ENCODE peak calls at places on chromosomes 13 and 19, in four cellular contexts. One of them, this sample, is unnamed.

GRCh38 chr13:28532226-28533048 is 37.5 kb upstream of the FLT1 start:
- DNase-seq in T-helper 1 cell: no peak
- DNase-seq in H9: peak
- DNase-seq in T-helper 2 cell: no peak
- DNase-seq in this sample: no peak

GRCh38 chr13:28441533-28441928 is 53.4 kb downstream of the FLT1 start:
- DNase-seq in T-helper 1 cell: no peak
- DNase-seq in H9: no peak
- DNase-seq in T-helper 2 cell: no peak
- DNase-seq in this sample: no peak

GRCh38 chr19:40798223-40798996 is 581 bp upstream of the EGLN2 start:
- DNase-seq in T-helper 1 cell: peak
- DNase-seq in H9: peak
- DNase-seq in T-helper 2 cell: peak
- DNase-seq in this sample: peak

GRCh38 chr13:97018029-97018819 is 23.9 kb upstream of the OXGR1 start:
- DNase-seq in H9: peak
- DNase-seq in T-helper 1 cell: peak
- DNase-seq in T-helper 2 cell: no peak
- DNase-seq in this sample: no peak

GRCh38 chr13:114142137-114142550 is 9.7 kb upstream of the RASA3 start:
- DNase-seq in H9: peak
- DNase-seq in T-helper 1 cell: no peak
- DNase-seq in T-helper 2 cell: no peak
- DNase-seq in this sample: no peak

GRCh38 chr19:46979103-46979769 is 40.4 kb upstream of the NPAS1 start:
- DNase-seq in H9: no peak
- DNase-seq in T-helper 1 cell: no peak
- DNase-seq in T-helper 2 cell: no peak
- DNase-seq in this sample: no peak

GRCh38 chr13:53775807-53776206 is 747.2 kb downstream of the OLFM4 start:
- DNase-seq in T-helper 1 cell: no peak
- DNase-seq in H9: no peak
- DNase-seq in T-helper 2 cell: no peak
- DNase-seq in this sample: no peak

GRCh38 chr13:95641961-95642621 is 2.4 kb downstream of the DZIP1 start:
- DNase-seq in H9: peak
- DNase-seq in T-helper 1 cell: no peak
- DNase-seq in T-helper 2 cell: no peak
- DNase-seq in this sample: no peak

GRCh38 chr19:1729568-1729925 is 23.8 kb upstream of the ONECUT3 start:
- DNase-seq in H9: no peak
- DNase-seq in T-helper 1 cell: no peak
- DNase-seq in T-helper 2 cell: no peak
- DNase-seq in this sample: no peak

GRCh38 chr13:26707122-26708006 is 53.2 kb downstream of the GPR12 start:
- DNase-seq in H9: peak
- DNase-seq in T-helper 1 cell: peak
- DNase-seq in T-helper 2 cell: no peak
- DNase-seq in this sample: no peak

This sample was measured in AG04449.